ENCODE peak calls at places on chromosome 1, in six cellular contexts. V is psoas muscle, X is dorsolateral prefrontal cortex, C is ovary, D is K562, P is neural progenitor cell. Z is an unnamed sample.

GRCh38 chr1:39360726-39361125 is 130.7 kb upstream of the BMP8A start:
- DNase-seq in V (no peak), X (no peak), C (no peak), D (no peak), P (no peak), Z (no peak)

GRCh38 chr1:31857863-31858262 is 42.0 kb upstream of the SPOCD1 start:
- DNase-seq in V (no peak), X (no peak), C (no peak), D (no peak), P (no peak), Z (no peak)

GRCh38 chr1:73463848-73464247 is 734.1 kb downstream of the LRRIQ3 start:
- DNase-seq in V (no peak), X (no peak), C (no peak), D (no peak), P (peak; percentile 74), Z (no peak)

GRCh38 chr1:150557065-150557600 is 7.9 kb downstream of the ADAMTSL4 start:
- DNase-seq in V (no peak), X (no peak), C (no peak), D (no peak), P (no peak), Z (no peak)

GRCh38 chr1:179169616-179170467 is 59.6 kb downstream of the ABL2 start:
- DNase-seq in V (no peak), X (no peak), C (no peak), D (no peak), P (no peak), Z (no peak)

GRCh38 chr1:8941906-8942305 is 3.8 kb upstream of the CA6 start:
- DNase-seq in V (no peak), X (no peak), C (no peak), D (no peak), P (no peak), Z (no peak)

GRCh38 chr1:184050631-184051030 is 899 bp upstream of the TSEN15 start:
- DNase-seq in V (no peak), X (no peak), C (no peak), D (no peak), P (no peak), Z (no peak)

GRCh38 chr1:119285482-119285881 is 83.1 kb upstream of the HAO2 start:
- DNase-seq in V (no peak), X (no peak), C (no peak), D (no peak), P (peak; percentile 13), Z (no peak)

GRCh38 chr1:162878000-162878596 is 17.1 kb upstream of the CCDC190 start:
- DNase-seq in V (peak; percentile 33), X (peak; percentile 50), C (no peak), D (peak; percentile 67), P (peak; percentile 73), Z (peak; percentile 43)

GRCh38 chr1:34844252-34844634 is 15.3 kb downstream of the SMIM12 start:
- DNase-seq in V (no peak), X (no peak), C (no peak), D (peak; percentile 70), P (peak; percentile 70), Z (no peak)

GRCh38 chr1:226877669-226878068 is 7.3 kb downstream of the PSEN2 start:
- DNase-seq in V (no peak), X (no peak), C (no peak), D (no peak), P (no peak), Z (no peak)

GRCh38 chr1:33350611-33351280 is 29.8 kb upstream of the A3GALT2 start:
- DNase-seq in V (no peak), X (no peak), C (no peak), D (peak; percentile 20), P (no peak), Z (no peak)

GRCh38 chr1:150429805-150430204 is 57.4 kb upstream of the TARS2 start:
- DNase-seq in V (no peak), X (no peak), C (no peak), D (peak; percentile 14), P (no peak), Z (no peak)

GRCh38 chr1:168783424-168783823 is 54.4 kb upstream of the DPT start:
- DNase-seq in V (no peak), X (no peak), C (no peak), D (no peak), P (no peak), Z (no peak)

GRCh38 chr1:9872430-9873165 is 37.5 kb downstream of the CTNNBIP1 start:
- DNase-seq in V (peak; percentile 38), X (peak; percentile 67), C (no peak), D (no peak), P (no peak), Z (peak; percentile 48)

GRCh38 chr1:218488986-218489385 is 143.8 kb downstream of the TGFB2 start:
- DNase-seq in V (no peak), X (no peak), C (no peak), D (no peak), P (peak; percentile 4), Z (no peak)

GRCh38 chr1:159929155-159930051 is 4.1 kb upstream of the TAGLN2 start:
- DNase-seq in V (no peak), X (no peak), C (peak; percentile 57), D (peak; percentile 82), P (peak; percentile 44), Z (no peak)

GRCh38 chr1:12188115-12188514 is 21.3 kb downstream of the TNFRSF1B start:
- DNase-seq in V (no peak), X (no peak), C (no peak), D (no peak), P (no peak), Z (no peak)

GRCh38 chr1:98422821-98423220 is 238.7 kb upstream of the SNX7 start:
- DNase-seq in V (no peak), X (no peak), C (no peak), D (no peak), P (no peak), Z (no peak)

GRCh38 chr1:9766759-9767442 is 56.9 kb downstream of the CLSTN1 start:
- DNase-seq in V (no peak), X (no peak), C (no peak), D (no peak), P (no peak), Z (no peak)

GRCh38 chr1:35190784-35191183 is 2.2 kb downstream of the SFPQ start:
- DNase-seq in V (no peak), X (no peak), C (no peak), D (no peak), P (no peak), Z (no peak)

GRCh38 chr1:100252901-100253300 is 3.3 kb upstream of the DBT start:
- DNase-seq in V (no peak), X (no peak), C (no peak), D (no peak), P (no peak), Z (no peak)

GRCh38 chr1:197907846-197908616 is 5.6 kb downstream of the C1orf53 start:
- DNase-seq in V (no peak), X (no peak), C (no peak), D (no peak), P (no peak), Z (no peak)

GRCh38 chr1:197908695-197909336 is 6.4 kb downstream of the C1orf53 start:
- DNase-seq in V (no peak), X (no peak), C (no peak), D (no peak), P (peak; percentile 72), Z (no peak)

GRCh38 chr1:197911172-197911856 is 5.9 kb upstream of the LHX9 start:
- DNase-seq in V (no peak), X (no peak), C (no peak), D (no peak), P (peak; percentile 85), Z (no peak)

GRCh38 chr1:197910120-197911110 is 6.8 kb upstream of the LHX9 start:
- DNase-seq in V (no peak), X (no peak), C (no peak), D (no peak), P (peak; percentile 39), Z (no peak)

GRCh38 chr1:197909346-197909745 is 6.9 kb downstream of the C1orf53 start:
- DNase-seq in V (no peak), X (no peak), C (no peak), D (no peak), P (no peak), Z (no peak)
- TF ChIP-seq CTCF in V (no peak), X (no peak), C (no peak), D (no peak), P (no peak), Z (no peak)

DNA sequence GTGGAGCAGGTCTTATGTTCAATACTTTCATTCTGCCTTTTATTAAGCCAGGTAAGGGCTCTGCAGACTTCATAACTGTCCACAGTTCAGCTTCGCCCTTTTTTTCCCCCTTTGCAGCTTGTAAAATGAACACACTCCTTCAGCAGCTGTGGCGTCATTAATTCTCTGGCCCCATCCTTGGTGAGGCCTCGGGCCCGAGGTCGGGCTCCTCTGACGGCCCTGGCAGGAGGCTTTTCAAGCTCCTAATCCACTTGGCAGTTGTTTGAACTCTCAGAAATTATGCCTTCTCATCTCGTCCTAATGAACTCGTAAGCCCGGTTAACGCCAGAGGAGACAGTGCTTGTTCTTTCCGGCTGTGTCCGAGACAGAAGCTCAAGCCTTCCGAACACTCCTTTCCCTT is 18.2 kb upstream of the EPHA8 start:
- DNase-seq in V (no peak), X (no peak), C (no peak), D (no peak), P (peak; percentile 38), Z (no peak)
- H3K27me3 ChIP-seq in V (no peaks in the 10 kb centered on the region), X (peaks cover 10% of the 10 kb centered on the region), C (no peaks in the 10 kb centered on the region), D (peaks cover 83% of the 10 kb centered on the region), P (peaks cover 43% of the 10 kb centered on the region), Z (peaks cover 15% of the 10 kb centered on the region)

DNA sequence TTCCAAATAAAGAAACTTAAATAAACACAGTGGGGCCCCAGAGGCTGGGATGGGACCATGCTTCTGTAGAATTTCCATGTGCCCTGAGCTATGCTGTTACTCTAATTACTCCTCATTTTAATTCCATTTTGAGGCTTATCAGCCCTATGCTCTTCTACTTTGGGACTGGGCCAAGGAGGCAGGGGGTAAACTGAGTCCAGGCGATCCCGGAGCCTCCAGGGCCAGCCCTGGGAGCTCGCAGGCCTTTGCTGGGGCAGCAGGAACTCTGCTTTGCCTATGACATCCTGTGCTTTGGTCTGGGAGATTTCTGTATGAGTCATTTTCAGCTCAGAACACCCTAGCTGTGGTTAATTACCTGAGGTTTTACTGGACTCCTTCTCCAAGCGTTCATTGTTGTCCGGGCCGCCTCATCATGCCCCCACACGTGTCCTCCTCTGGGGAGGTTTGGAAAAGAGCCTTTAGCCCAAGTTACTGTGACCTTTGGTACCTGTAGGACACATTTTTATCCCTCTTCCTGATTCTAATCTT is 95.7 kb downstream of the RHOU start:
- DNase-seq in V (no peak), X (no peak), C (no peak), D (no peak), P (no peak), Z (no peak)
- TF ChIP-seq CTCF in V (no peak), X (no peak), C (no peak), D (no peak), P (no peak), Z (no peak)

GRCh38 chr1:90719321-90720136 is 2.4 kb upstream of the BARHL2 start:
- DNase-seq in V (no peak), X (no peak), C (no peak), D (no peak), P (peak; percentile 59), Z (no peak)

GRCh38 chr1:90718411-90719320 is 1.6 kb upstream of the BARHL2 start:
- DNase-seq in V (no peak), X (no peak), C (no peak), D (no peak), P (peak; percentile 76), Z (no peak)

GRCh38 chr1:90721210-90722194 is 4.4 kb upstream of the BARHL2 start:
- DNase-seq in V (no peak), X (no peak), C (no peak), D (peak; percentile 83), P (peak; percentile 91), Z (no peak)

GRCh38 chr1:90717665-90718410 is 736 bp upstream of the BARHL2 start:
- DNase-seq in V (no peak), X (no peak), C (no peak), D (peak; percentile 71), P (peak; percentile 91), Z (no peak)

GRCh38 chr1:90720137-90720636 is 3.1 kb upstream of the BARHL2 start:
- DNase-seq in V (no peak), X (no peak), C (no peak), D (no peak), P (no peak), Z (no peak)
- H3K27me3 ChIP-seq in V (peaks cover 2% of the 10 kb centered on the region), X (peaks cover 93% of the 10 kb centered on the region), C (peaks cover 3% of the 10 kb centered on the region), D (peaks cover 16% of the 10 kb centered on the region), P (peaks cover 100% of the 10 kb centered on the region), Z (peaks cover 95% of the 10 kb centered on the region)